ENCODE peak calls at places on chromosomes 5 and 9, in four cellular contexts. E is right lobe of liver, O is MM.1S, J is pancreas. N is an unnamed sample.
A peak's percentile ranks its signal among the peaks of the same experiment; 100 is the strongest.

GRCh38 chr9:130137870-130138653 is 34.1 kb upstream of the NCS1 start:
- DNase-seq in E (no peak), O (no peak), J (no peak), N (no peak)

GRCh38 chr5:114249838-114250237 is 112.0 kb upstream of the KCNN2 start:
- DNase-seq in E (no peak), O (no peak), J (no peak), N (no peak)

GRCh38 chr9:75230469-75230868 is 142.2 kb downstream of the OSTF1 start:
- DNase-seq in E (no peak), O (no peak), J (no peak), N (no peak)

GRCh38 chr5:179135441-179136215 is 75.5 kb downstream of the ZNF354C start:
- DNase-seq in E (no peak), O (no peak), J (no peak), N (no peak)

GRCh38 chr5:26622947-26623346 is 415.4 kb downstream of the CDH9 start:
- DNase-seq in E (no peak), O (peak; percentile 25), J (no peak), N (no peak)

GRCh38 chr9:127832248-127832647 is 22.2 kb downstream of the ENG start:
- DNase-seq in E (no peak), O (no peak), J (no peak), N (no peak)

GRCh38 chr9:89523948-89524347 is 26.0 kb upstream of the SEMA4D start:
- DNase-seq in E (no peak), O (peak; percentile 53), J (no peak), N (no peak)

GRCh38 chr5:16943846-16944675 is 8.0 kb upstream of the MYO10 start:
- DNase-seq in E (no peak), O (no peak), J (no peak), N (no peak)

GRCh38 chr9:78400496-78400895 is 103.6 kb downstream of the PSAT1 start:
- DNase-seq in E (no peak), O (no peak), J (no peak), N (no peak)

GRCh38 chr5:52705720-52706119 is 82.0 kb upstream of the ITGA1 start:
- DNase-seq in E (no peak), O (peak; percentile 25), J (no peak), N (no peak)

GRCh38 chr5:38765461-38765861 is 80.4 kb upstream of the OSMR start:
- DNase-seq in E (no peak), O (no peak), J (no peak), N (no peak)

GRCh38 chr5:141816598-141817399 is 61.4 kb downstream of the PCDH1 start:
- DNase-seq in E (no peak), O (no peak), J (no peak), N (no peak)

GRCh38 chr5:54282876-54283275 is 27.5 kb downstream of the ARL15 start:
- DNase-seq in E (no peak), O (no peak), J (no peak), N (no peak)

GRCh38 chr5:73118331-73119011 is 1.9 kb upstream of the TMEM171 start:
- DNase-seq in E (no peak), O (no peak), J (no peak), N (no peak)

GRCh38 chr9:36903541-36904435 is 130.3 kb downstream of the PAX5 start:
- DNase-seq in E (no peak), O (no peak), J (no peak), N (no peak)

GRCh38 chr5:154271936-154272514 is 81.5 kb downstream of the GALNT10 start:
- DNase-seq in E (no peak), O (no peak), J (no peak), N (no peak)

GRCh38 chr5:132680780-132681475 is 7.1 kb downstream of the IL4 start:
- DNase-seq in E (no peak), O (no peak), J (no peak), N (peak; percentile 29)

GRCh38 chr5:73418244-73418691 is 30.3 kb downstream of the FOXD1 start:
- DNase-seq in E (no peak), O (no peak), J (no peak), N (peak; percentile 74)

GRCh38 chr5:176536132-176536901 is 885 bp downstream of the RNF44 start:
- DNase-seq in E (peak; percentile 79), O (peak; percentile 82), J (peak; percentile 82), N (peak; percentile 85)

GRCh38 chr5:139204196-139204595 is 6.0 kb upstream of the SIL1 start:
- DNase-seq in E (no peak), O (no peak), J (no peak), N (no peak)

GRCh38 chr5:10133830-10134229 is 115.9 kb downstream of the ATPSCKMT start:
- DNase-seq in E (no peak), O (no peak), J (no peak), N (no peak)

GRCh38 chr5:174910245-174910737 is 185.9 kb downstream of the MSX2 start:
- DNase-seq in E (peak; percentile 66), O (peak; percentile 65), J (peak; percentile 87), N (peak; percentile 74)

GRCh38 chr5:6623941-6624340 is 8.9 kb downstream of the NSUN2 start:
- DNase-seq in E (no peak), O (no peak), J (no peak), N (no peak)

GRCh38 chr9:4167040-4167671 is 132.7 kb downstream of the GLIS3 start:
- DNase-seq in E (no peak), O (no peak), J (no peak), N (no peak)

GRCh38 chr5:150208187-150209015 is 18.5 kb downstream of the SLC6A7 start:
- DNase-seq in E (no peak), O (no peak), J (no peak), N (no peak)

GRCh38 chr5:2546983-2547382 is 204.5 kb downstream of the IRX2 start:
- DNase-seq in E (no peak), O (no peak), J (no peak), N (no peak)

GRCh38 chr5:169577966-169578365 is 5.6 kb upstream of the SPDL1 start:
- DNase-seq in E (no peak), O (peak; percentile 28), J (no peak), N (no peak)

GRCh38 chr9:71524996-71525580 is 243.2 kb downstream of the CEMIP2 start:
- DNase-seq in E (no peak), O (no peak), J (peak; percentile 45), N (no peak)

GRCh38 chr9:121294866-121295661 is 27.1 kb downstream of the GSN start:
- DNase-seq in E (no peak), O (no peak), J (peak; percentile 19), N (peak; percentile 89)

GRCh38 chr5:134101686-134102439 is 12.6 kb upstream of the TCF7 start:
- DNase-seq in E (peak; percentile 63), O (peak; percentile 62), J (peak; percentile 92), N (no peak)

GRCh38 chr9:137294684-137295312 is 7.3 kb downstream of the NRARP start:
- DNase-seq in E (no peak), O (no peak), J (peak; percentile 66), N (no peak)

GRCh38 chr5:103031607-103032006 is 88.3 kb downstream of the GIN1 start:
- DNase-seq in E (no peak), O (no peak), J (no peak), N (no peak)

GRCh38 chr9:77455312-77455927 is 192.7 kb downstream of the GNA14 start:
- DNase-seq in E (peak; percentile 57), O (peak; percentile 42), J (no peak), N (no peak)

GRCh38 chr5:87094833-87095232 is 172.8 kb upstream of the RASA1 start:
- DNase-seq in E (no peak), O (no peak), J (no peak), N (no peak)

GRCh38 chr5:87099246-87099914 is 168.3 kb upstream of the RASA1 start:
- DNase-seq in E (no peak), O (no peak), J (no peak), N (no peak)

GRCh38 chr5:87097664-87098063 is 170.0 kb upstream of the RASA1 start:
- DNase-seq in E (no peak), O (no peak), J (no peak), N (no peak)

GRCh38 chr5:87095787-87096186 is 171.9 kb upstream of the RASA1 start:
- DNase-seq in E (no peak), O (no peak), J (no peak), N (no peak)

GRCh38 chr5:87094347-87094746 is 173.3 kb upstream of the RASA1 start:
- DNase-seq in E (no peak), O (no peak), J (no peak), N (no peak)
- H3K4me1 ChIP-seq in E (no peaks in the 10 kb centered on the region), O (peaks cover 14% of the 10 kb centered on the region), J (no peaks in the 10 kb centered on the region), N (no peaks in the 10 kb centered on the region)

DNA sequence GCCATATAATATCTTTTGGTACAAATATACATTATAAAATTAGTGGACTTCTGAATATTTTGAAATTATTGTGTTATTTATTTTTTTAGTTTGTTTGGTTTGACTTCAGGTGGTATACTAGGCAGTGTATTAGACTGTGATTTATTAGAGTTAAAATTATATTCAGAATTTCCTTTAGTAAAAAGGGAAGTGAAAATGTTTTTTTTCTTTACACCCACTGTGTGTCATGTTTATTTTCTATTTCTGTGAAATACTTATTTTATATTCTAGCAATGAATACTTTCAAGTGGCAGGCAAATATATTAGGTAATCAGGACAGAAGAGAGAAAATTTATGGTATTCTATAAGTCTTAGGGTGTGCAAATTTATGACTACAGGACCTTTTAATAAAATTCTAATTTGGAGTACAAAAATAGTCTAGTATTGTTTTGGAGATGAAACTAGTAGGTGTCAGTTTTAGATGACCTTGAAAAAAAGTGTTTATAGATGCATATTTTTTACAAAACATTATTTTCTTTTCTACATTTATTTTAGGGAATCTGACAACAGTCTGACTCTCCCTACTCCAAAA is 8.8 kb downstream of the CSNK1G3 start:
- DNase-seq in E (no peak), O (no peak), J (no peak), N (no peak)
- H3K4me1 ChIP-seq in E (no peaks in the 10 kb centered on the region), O (peaks cover 28% of the 10 kb centered on the region), J (peaks cover 3% of the 10 kb centered on the region), N (no peaks in the 10 kb centered on the region)

DNA sequence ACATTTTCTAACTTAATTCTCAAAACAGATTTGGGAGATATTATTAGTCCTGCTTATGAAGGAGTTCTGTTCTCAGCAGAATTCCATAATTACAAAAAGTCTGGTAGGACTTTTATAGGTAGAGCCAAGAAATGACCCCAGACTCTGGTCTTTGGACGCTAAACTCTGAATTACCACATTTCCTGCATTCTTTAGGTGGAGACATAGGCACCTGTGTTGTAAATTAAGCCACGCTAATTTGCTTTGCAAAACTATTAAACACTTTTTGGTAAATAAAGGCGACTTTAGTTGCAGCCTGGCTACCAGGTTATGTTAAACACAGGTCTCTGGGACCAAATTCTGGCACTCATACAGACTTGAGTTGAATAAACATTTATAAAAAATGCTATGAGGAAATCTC is 77.7 kb downstream of the C9orf152 start:
- DNase-seq in E (no peak), O (no peak), J (no peak), N (no peak)
- H3K4me1 ChIP-seq in E (peaks cover 18% of the 10 kb centered on the region), O (peaks cover 5% of the 10 kb centered on the region), J (no peaks in the 10 kb centered on the region), N (peaks cover 93% of the 10 kb centered on the region)

GRCh38 chr9:93536874-93537273 is 39.5 kb upstream of the PHF2 start:
- DNase-seq in E (no peak), O (no peak), J (no peak), N (no peak)

GRCh38 chr9:93540305-93540704 is 36.1 kb upstream of the PHF2 start:
- DNase-seq in E (no peak), O (no peak), J (no peak), N (no peak)

GRCh38 chr9:93533863-93534262 is 42.5 kb upstream of the PHF2 start:
- DNase-seq in E (no peak), O (no peak), J (no peak), N (no peak)

GRCh38 chr9:93532121-93532520 is 44.3 kb upstream of the PHF2 start:
- DNase-seq in E (no peak), O (no peak), J (no peak), N (no peak)

GRCh38 chr9:93536167-93536566 is 40.2 kb upstream of the PHF2 start:
- DNase-seq in E (no peak), O (no peak), J (no peak), N (no peak)
- H3K4me1 ChIP-seq in E (no peaks in the 10 kb centered on the region), O (no peaks in the 10 kb centered on the region), J (peaks cover under 1% of the 10 kb centered on the region), N (no peaks in the 10 kb centered on the region)

N was measured in tibial artery.